ENCODE peak calls at places on chromosomes 6 and 20, in eight cellular contexts. S is T-helper 22 cell, X is Right ventricle myocardium superior, O is uterus, D is H9, C is cerebellar cortex, M is HS-5, V is RWPE1. A is an unnamed sample.

GRCh38 chr20:21708738-21709534 is 3.5 kb downstream of the PAX1 start:
- DNase-seq in C (no peak), D (no peak), S (no peak), M (no peak), O (no peak), X (no peak), V (no peak), A (no peak)

GRCh38 chr20:32893878-32894483 is 35.3 kb downstream of the EFCAB8 start:
- DNase-seq in O (no peak), S (no peak), D (peak), X (no peak), C (peak), V (no peak), M (no peak), A (peak)

GRCh38 chr6:163790296-163790840 is 375.9 kb downstream of the QKI start:
- DNase-seq in X (no peak), D (no peak), O (no peak), S (no peak), C (no peak), V (no peak), M (no peak), A (no peak)

GRCh38 chr6:151063339-151063738 is 176.4 kb upstream of the AKAP12 start:
- DNase-seq in S (no peak), X (no peak), C (no peak), O (no peak), D (no peak), M (no peak), V (peak), A (no peak)

GRCh38 chr20:54043044-54043967 is 27.1 kb downstream of the BCAS1 start:
- DNase-seq in S (no peak), X (no peak), O (peak), D (no peak), V (no peak), M (no peak), C (no peak), A (no peak)

GRCh38 chr6:51830666-51831065 is 256.7 kb downstream of the PKHD1 start:
- DNase-seq in S (no peak), X (no peak), D (no peak), V (no peak), M (no peak), C (no peak), O (no peak), A (no peak)

GRCh38 chr6:3742076-3742425 is 9.5 kb downstream of the PXDC1 start:
- DNase-seq in X (no peak), V (no peak), O (no peak), M (no peak), C (no peak), D (no peak), S (no peak), A (no peak)

GRCh38 chr20:4809707-4810106 is 88.0 kb downstream of the PRND start:
- DNase-seq in S (no peak), M (no peak), V (no peak), D (no peak), X (no peak), C (no peak), O (no peak), A (peak)

GRCh38 chr6:122645256-122645655 is 35.1 kb downstream of the PKIB start:
- DNase-seq in S (no peak), O (no peak), C (peak), V (no peak), M (no peak), D (no peak), X (no peak), A (no peak)

GRCh38 chr6:164838068-164838615 is 471.3 kb downstream of the C6orf118 start:
- DNase-seq in M (no peak), X (no peak), C (no peak), O (no peak), S (no peak), D (no peak), V (no peak), A (no peak)

GRCh38 chr6:144064402-144064830 is 31.0 kb downstream of the SF3B5 start:
- DNase-seq in X (peak), S (peak), M (no peak), D (peak), V (no peak), O (no peak), C (no peak), A (peak)

GRCh38 chr20:50267866-50268219 is 77.2 kb downstream of the CEBPB start:
- DNase-seq in X (no peak), V (no peak), C (no peak), S (no peak), O (no peak), M (no peak), D (no peak), A (no peak)

GRCh38 chr6:34657037-34657306 is 39.6 kb downstream of the ILRUN start:
- DNase-seq in D (no peak), V (no peak), O (no peak), C (peak), X (no peak), S (no peak), M (no peak), A (no peak)

GRCh38 chr6:52790841-52791240 is 12.8 kb downstream of the GSTA1 start:
- DNase-seq in O (no peak), C (no peak), V (no peak), S (no peak), D (no peak), M (no peak), X (no peak), A (no peak)

GRCh38 chr6:105077592-105078463 is 102.0 kb downstream of the POPDC3 start:
- DNase-seq in V (peak), O (no peak), X (no peak), C (peak), D (no peak), S (no peak), M (peak), A (peak)